ENCODE peak calls at places on chromosomes 1 and 21, in four cellular contexts. U is stimulated activated CD4-positive, alpha-beta T cell treated with anti-CD3 and anti-CD28 coated beads, TNF-alpha, amount 100 ng/mL, for 4 hours; M is LHCN-M2; S is activated CD8-positive, alpha-beta memory T cell treated with anti-CD3 and anti-CD28 coated beads for 4 hours. B is an unnamed sample.
A peak's percentile ranks its signal among the peaks of the same experiment; 100 is the strongest.

GRCh38 chr1:203512830-203513578 is 19.1 kb downstream of the OPTC start:
- DNase-seq in S (no peak), M (peak; percentile 96), U (peak; percentile 11), B (no peak)

GRCh38 chr1:205488074-205488723 is 16.3 kb upstream of the CDK18 start:
- DNase-seq in U (peak; percentile 4), S (no peak), M (peak; percentile 48), B (peak; percentile 93)

GRCh38 chr1:185646202-185646683 is 87.9 kb upstream of the HMCN1 start:
- DNase-seq in M (peak; percentile 98), S (no peak), U (no peak), B (peak; percentile 94)

GRCh38 chr1:6279721-6280383 is 19.0 kb upstream of the GPR153 start:
- DNase-seq in U (no peak), M (no peak), S (no peak), B (no peak)

GRCh38 chr1:156172696-156173470 is 19.5 kb downstream of the SEMA4A start:
- DNase-seq in M (no peak), S (no peak), U (no peak), B (peak; percentile 66)

GRCh38 chr1:79568411-79568810 is 561.9 kb upstream of the ADGRL4 start:
- DNase-seq in M (no peak), U (no peak), S (no peak), B (no peak)

GRCh38 chr1:108570128-108570527 is 10.2 kb downstream of the EEIG2 start:
- DNase-seq in S (no peak), M (peak; percentile 49), U (no peak), B (peak; percentile 64)

GRCh38 chr1:31761883-31762282 is 2.3 kb downstream of the ADGRB2 start:
- DNase-seq in M (peak; percentile 57), S (no peak), U (no peak), B (no peak)

GRCh38 chr21:40191616-40192015 is 324.4 kb downstream of the PCP4 start:
- DNase-seq in S (no peak), U (no peak), M (no peak), B (no peak)

GRCh38 chr1:157004771-157005170 is 40.8 kb downstream of the ARHGEF11 start:
- DNase-seq in U (no peak), M (no peak), S (no peak), B (peak; percentile 24)

GRCh38 chr1:209435654-209436566 is 147.6 kb upstream of the CAMK1G start:
- DNase-seq in M (peak; percentile 82), U (no peak), S (no peak), B (peak; percentile 93)

GRCh38 chr1:98072047-98072446 is 151.2 kb upstream of the DPYD start:
- DNase-seq in U (no peak), S (no peak), M (no peak), B (no peak)

GRCh38 chr1:186208405-186209129 is 166.5 kb downstream of the TPR start:
- DNase-seq in M (no peak), U (no peak), S (no peak), B (no peak)

GRCh38 chr1:70459502-70460225 is 48.6 kb downstream of the CTH start:
- DNase-seq in M (peak; percentile 44), U (no peak), S (no peak), B (no peak)

GRCh38 chr1:172089768-172090510 is 248.6 kb downstream of the DNM3 start:
- DNase-seq in M (peak; percentile 54), U (peak; percentile 24), S (peak; percentile 26), B (peak; percentile 85)

GRCh38 chr1:228452194-228453021 is 34.8 kb upstream of the RNF187 start:
- DNase-seq in U (no peak), M (peak; percentile 64), S (no peak), B (no peak)

GRCh38 chr1:30111431-30111830 is 612.0 kb downstream of the MATN1 start:
- DNase-seq in S (no peak), M (peak; percentile 10), U (no peak), B (peak; percentile 82)

GRCh38 chr1:18886003-18886335 is 16.4 kb downstream of the ALDH4A1 start:
- DNase-seq in S (no peak), M (peak; percentile 61), U (no peak), B (no peak)

GRCh38 chr1:111833334-111833733 is 77.6 kb downstream of the DDX20 start:
- DNase-seq in S (no peak), U (no peak), M (peak; percentile 3), B (peak; percentile 63)

GRCh38 chr1:225746361-225747179 is 31.1 kb upstream of the SRP9 start:
- DNase-seq in U (no peak), S (no peak), M (peak; percentile 76), B (peak; percentile 83)

B was measured in GM23338.